ENCODE peak calls at places on chromosomes 6 and 20, in six cellular contexts. O is activated B cell treated with CpG ODN at 0.5 μM for 24 hours; C is endothelial cell of umbilical vein; E is Calu3; Q is CD4-positive, alpha-beta T cell; K is cardiac fibroblast. X is an unnamed sample.

GRCh38 chr6:148934956-148935355 is 188.1 kb downstream of the UST start:
- DNase-seq in O (no peak), C (no peak), E (no peak), Q (no peak), K (no peak), X (no peak)

GRCh38 chr6:71473908-71474307 is 185.3 kb downstream of the OGFRL1 start:
- DNase-seq in O (no peak), C (peak), E (peak), Q (no peak), K (peak), X (no peak)

GRCh38 chr6:27178001-27178730 is 69.3 kb upstream of the PRSS16 start:
- DNase-seq in O (no peak), C (peak), E (peak), Q (no peak), K (peak), X (no peak)

GRCh38 chr20:47273591-47274235 is 82.8 kb downstream of the ZMYND8 start:
- DNase-seq in O (no peak), C (no peak), E (no peak), Q (no peak), K (peak), X (no peak)

GRCh38 chr20:49411221-49411925 is 71.1 kb downstream of the KCNB1 start:
- DNase-seq in O (no peak), C (no peak), E (no peak), Q (no peak), K (no peak), X (no peak)

GRCh38 chr6:148457137-148457842 is 114.7 kb downstream of the SASH1 start:
- DNase-seq in O (no peak), C (peak), E (no peak), Q (no peak), K (peak), X (no peak)

GRCh38 chr20:51696304-51697118 is 71.7 kb downstream of the ATP9A start:
- DNase-seq in O (no peak), C (peak), E (no peak), Q (no peak), K (peak), X (no peak)

GRCh38 chr6:124470803-124471202 is 491.4 kb upstream of the RNF217 start:
- DNase-seq in O (no peak), C (no peak), E (no peak), Q (no peak), K (no peak), X (no peak)

GRCh38 chr6:22145294-22145693 is 151.5 kb downstream of the PRL start:
- DNase-seq in O (no peak), C (no peak), E (no peak), Q (no peak), K (no peak), X (no peak)

GRCh38 chr6:95577317-95578105 is at the start of gene MANEA:
- DNase-seq in O (peak), C (peak), E (peak), Q (peak), K (peak), X (peak)

GRCh38 chr6:147266821-147267220 is 62.6 kb downstream of the STXBP5 start:
- DNase-seq in O (no peak), C (no peak), E (no peak), Q (no peak), K (no peak), X (no peak)

GRCh38 chr6:46353450-46353998 is 137.7 kb downstream of the RCAN2 start:
- DNase-seq in O (no peak), C (no peak), E (no peak), Q (no peak), K (no peak), X (no peak)

GRCh38 chr6:142685852-142686718 is 258.9 kb downstream of the HIVEP2 start:
- DNase-seq in O (no peak), C (no peak), E (no peak), Q (peak), K (no peak), X (no peak)

GRCh38 chr20:4866429-4866828 is 134.9 kb downstream of the SLC23A2 start:
- DNase-seq in O (no peak), C (no peak), E (no peak), Q (no peak), K (no peak), X (no peak)

GRCh38 chr6:32432050-32432450 is 7.6 kb upstream of the HLA-DRA start:
- DNase-seq in O (no peak), C (peak), E (no peak), Q (no peak), K (peak), X (no peak)

GRCh38 chr6:9576521-9576920 is 838.4 kb downstream of the TFAP2A start:
- DNase-seq in O (no peak), C (no peak), E (no peak), Q (no peak), K (no peak), X (no peak)

DNA sequence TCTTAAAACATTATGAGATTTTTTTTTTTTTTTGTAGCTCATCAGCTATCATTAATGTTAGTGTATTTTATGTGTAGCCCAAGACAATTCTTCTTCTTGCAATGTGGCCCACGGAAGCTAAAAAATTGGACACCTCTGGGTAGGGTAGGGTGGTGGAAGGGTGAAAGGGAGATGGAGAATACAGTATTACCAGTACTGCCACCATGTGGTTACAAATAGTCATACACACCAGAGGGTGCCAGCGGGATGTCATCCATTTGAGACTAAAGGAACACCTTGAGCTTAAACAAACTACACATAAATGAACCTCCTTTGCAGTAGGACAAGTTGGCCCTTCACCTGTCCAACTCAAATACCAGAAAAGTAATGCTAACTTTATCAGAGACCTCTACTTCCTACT is 601.9 kb downstream of the HTR1B start:
- DNase-seq in O (no peak), C (peak), E (peak), Q (no peak), K (no peak), X (no peak)
- TF ChIP-seq CTCF in O (no peak), C (peak), E (peak), Q (no peak), K (peak), X (peak)

DNA sequence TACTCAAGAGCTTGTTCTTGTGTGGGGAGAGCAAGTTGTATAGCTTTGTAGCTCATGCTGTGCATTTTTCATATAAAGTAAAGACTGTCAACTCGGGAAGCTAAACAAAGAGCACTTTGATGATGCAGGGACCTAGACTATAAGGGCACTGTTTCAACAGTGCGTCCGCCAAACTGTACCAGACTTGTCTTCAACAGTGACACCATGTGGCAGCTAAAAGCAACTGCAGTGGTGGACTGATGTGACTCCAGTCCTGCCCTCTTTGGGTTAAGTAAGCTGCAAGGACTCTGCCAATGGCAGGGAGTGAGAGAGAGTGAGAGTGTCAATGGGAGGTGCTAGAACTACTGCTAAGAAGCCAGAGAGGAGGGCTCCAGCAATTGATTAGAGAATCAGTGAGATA is 48.1 kb upstream of the MC3R start:
- DNase-seq in O (no peak), C (no peak), E (no peak), Q (no peak), K (no peak), X (no peak)
- TF ChIP-seq CTCF in O (no peak), C (no peak), E (peak), Q (no peak), K (peak), X (peak)

GRCh38 chr6:40852667-40853383 is 186.2 kb downstream of the UNC5CL start:
- DNase-seq in O (no peak), C (no peak), E (peak), Q (no peak), K (peak), X (no peak)
- TF ChIP-seq CTCF in O (no peak), C (peak), E (peak), Q (peak), K (peak), X (peak)

DNA sequence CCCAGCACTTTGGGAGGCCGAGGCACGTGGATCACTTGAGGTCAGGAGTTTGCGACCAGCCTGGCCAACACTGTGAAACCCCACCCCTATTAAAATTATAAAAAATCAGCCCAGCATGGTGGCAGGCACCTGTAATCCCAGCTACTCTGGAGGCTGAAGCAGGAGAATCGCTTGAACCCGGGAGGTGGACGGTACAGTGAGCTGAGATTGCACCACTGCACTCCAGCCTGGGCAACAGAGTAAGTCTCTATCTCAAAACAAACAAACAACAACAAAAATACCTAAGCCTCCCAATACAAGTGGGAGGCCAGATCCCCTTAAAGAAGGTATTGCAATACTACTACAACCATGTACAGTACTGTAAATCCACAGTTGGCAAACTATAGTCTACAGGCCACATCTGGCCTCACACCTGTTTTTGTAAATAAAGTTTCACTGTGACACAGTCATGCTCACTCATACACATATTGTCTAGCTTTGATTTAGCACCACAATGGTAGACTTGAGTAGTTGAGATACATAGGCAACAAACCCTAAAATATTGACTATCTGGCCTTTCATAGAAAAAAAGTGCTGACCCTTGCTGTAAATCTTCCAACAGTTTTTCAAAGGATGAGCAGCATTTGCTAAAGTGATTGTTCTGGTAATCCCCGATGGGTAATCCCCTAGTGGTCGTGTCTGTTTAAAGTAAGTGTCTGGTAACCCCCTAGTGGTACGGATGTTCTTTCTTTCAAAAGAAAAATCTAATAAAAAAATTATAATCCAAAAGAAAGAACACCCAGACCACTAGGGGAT is 202.0 kb downstream of the RNGTT start:
- DNase-seq in O (no peak), C (no peak), E (no peak), Q (no peak), K (no peak), X (no peak)
- TF ChIP-seq CTCF in O (no peak), C (no peak), E (no peak), Q (no peak), K (no peak), X (no peak)